ENCODE peak calls at places on chromosomes 13 and 19, in seven cellular contexts. One of them, this sample, is unnamed.

GRCh38 chr19:38745316-38745715 is 1.0 kb upstream of the CAPN12 start:
- DNase-seq in ascending aorta: no peak
- DNase-seq in activated naive CD4-positive, alpha-beta T cell treated with anti-CD3 and anti-CD28 coated beads, Interleukin-2, amount 50 U/mL, for 72 hours: no peak
- DNase-seq in amygdala: no peak
- DNase-seq in H1: no peak
- DNase-seq in NCI-H146: no peak
- DNase-seq in pancreas: no peak
- DNase-seq in this sample: no peak

GRCh38 chr13:112136095-112136494 is 69.1 kb downstream of the SOX1 start:
- DNase-seq in ascending aorta: no peak
- DNase-seq in activated naive CD4-positive, alpha-beta T cell treated with anti-CD3 and anti-CD28 coated beads, Interleukin-2, amount 50 U/mL, for 72 hours: no peak
- DNase-seq in amygdala: no peak
- DNase-seq in H1: no peak
- DNase-seq in NCI-H146: no peak
- DNase-seq in pancreas: no peak
- DNase-seq in this sample: no peak

GRCh38 chr13:51797664-51798488 is 6.1 kb downstream of the DHRS12 start:
- DNase-seq in ascending aorta: no peak
- DNase-seq in activated naive CD4-positive, alpha-beta T cell treated with anti-CD3 and anti-CD28 coated beads, Interleukin-2, amount 50 U/mL, for 72 hours: peak
- DNase-seq in amygdala: peak
- DNase-seq in H1: peak
- DNase-seq in NCI-H146: peak
- DNase-seq in pancreas: peak
- DNase-seq in this sample: peak

GRCh38 chr19:58406818-58407657 is 1.4 kb upstream of the ZNF584 start:
- DNase-seq in ascending aorta: no peak
- DNase-seq in activated naive CD4-positive, alpha-beta T cell treated with anti-CD3 and anti-CD28 coated beads, Interleukin-2, amount 50 U/mL, for 72 hours: no peak
- DNase-seq in amygdala: no peak
- DNase-seq in H1: no peak
- DNase-seq in NCI-H146: no peak
- DNase-seq in pancreas: no peak
- DNase-seq in this sample: no peak

GRCh38 chr13:94411747-94412146 is 67.7 kb downstream of the DCT start:
- DNase-seq in ascending aorta: no peak
- DNase-seq in activated naive CD4-positive, alpha-beta T cell treated with anti-CD3 and anti-CD28 coated beads, Interleukin-2, amount 50 U/mL, for 72 hours: no peak
- DNase-seq in amygdala: no peak
- DNase-seq in H1: no peak
- DNase-seq in NCI-H146: no peak
- DNase-seq in pancreas: no peak
- DNase-seq in this sample: no peak

GRCh38 chr13:24931450-24932217 is 164.3 kb upstream of the PABPC3 start:
- DNase-seq in ascending aorta: no peak
- DNase-seq in activated naive CD4-positive, alpha-beta T cell treated with anti-CD3 and anti-CD28 coated beads, Interleukin-2, amount 50 U/mL, for 72 hours: no peak
- DNase-seq in amygdala: no peak
- DNase-seq in H1: peak
- DNase-seq in NCI-H146: no peak
- DNase-seq in pancreas: no peak
- DNase-seq in this sample: no peak

GRCh38 chr19:30245401-30246039 is 126.7 kb upstream of the ZNF536 start:
- DNase-seq in ascending aorta: no peak
- DNase-seq in activated naive CD4-positive, alpha-beta T cell treated with anti-CD3 and anti-CD28 coated beads, Interleukin-2, amount 50 U/mL, for 72 hours: no peak
- DNase-seq in amygdala: no peak
- DNase-seq in H1: no peak
- DNase-seq in NCI-H146: no peak
- DNase-seq in pancreas: no peak
- DNase-seq in this sample: no peak

GRCh38 chr13:103067751-103068563 is 1.7 kb upstream of the SLC10A2 start:
- DNase-seq in ascending aorta: no peak
- DNase-seq in activated naive CD4-positive, alpha-beta T cell treated with anti-CD3 and anti-CD28 coated beads, Interleukin-2, amount 50 U/mL, for 72 hours: no peak
- DNase-seq in amygdala: no peak
- DNase-seq in H1: peak
- DNase-seq in NCI-H146: peak
- DNase-seq in pancreas: no peak
- DNase-seq in this sample: no peak

GRCh38 chr13:63308585-63308984 is 1892.9 kb upstream of the PCDH20 start:
- DNase-seq in ascending aorta: no peak
- DNase-seq in activated naive CD4-positive, alpha-beta T cell treated with anti-CD3 and anti-CD28 coated beads, Interleukin-2, amount 50 U/mL, for 72 hours: no peak
- DNase-seq in amygdala: no peak
- DNase-seq in H1: no peak
- DNase-seq in NCI-H146: no peak
- DNase-seq in pancreas: no peak
- DNase-seq in this sample: no peak

GRCh38 chr13:46596501-46596900 is 43.5 kb downstream of the LRCH1 start:
- DNase-seq in ascending aorta: no peak
- DNase-seq in activated naive CD4-positive, alpha-beta T cell treated with anti-CD3 and anti-CD28 coated beads, Interleukin-2, amount 50 U/mL, for 72 hours: no peak
- DNase-seq in amygdala: no peak
- DNase-seq in H1: no peak
- DNase-seq in NCI-H146: no peak
- DNase-seq in pancreas: no peak
- DNase-seq in this sample: no peak

GRCh38 chr13:34064456-34065205 is 246.7 kb downstream of the RFC3 start:
- DNase-seq in ascending aorta: no peak
- DNase-seq in activated naive CD4-positive, alpha-beta T cell treated with anti-CD3 and anti-CD28 coated beads, Interleukin-2, amount 50 U/mL, for 72 hours: no peak
- DNase-seq in amygdala: no peak
- DNase-seq in H1: no peak
- DNase-seq in NCI-H146: peak
- DNase-seq in pancreas: no peak
- DNase-seq in this sample: no peak

GRCh38 chr13:67238277-67238859 is 8.2 kb upstream of the PCDH9 start:
- DNase-seq in ascending aorta: no peak
- DNase-seq in activated naive CD4-positive, alpha-beta T cell treated with anti-CD3 and anti-CD28 coated beads, Interleukin-2, amount 50 U/mL, for 72 hours: no peak
- DNase-seq in amygdala: no peak
- DNase-seq in H1: no peak
- DNase-seq in NCI-H146: peak
- DNase-seq in pancreas: no peak
- DNase-seq in this sample: no peak

GRCh38 chr13:106083620-106084350 is 451.7 kb downstream of the EFNB2 start:
- DNase-seq in ascending aorta: no peak
- DNase-seq in activated naive CD4-positive, alpha-beta T cell treated with anti-CD3 and anti-CD28 coated beads, Interleukin-2, amount 50 U/mL, for 72 hours: no peak
- DNase-seq in amygdala: peak
- DNase-seq in H1: no peak
- DNase-seq in NCI-H146: no peak
- DNase-seq in pancreas: peak
- DNase-seq in this sample: no peak

GRCh38 chr13:36382030-36382429 is 35.8 kb upstream of the SPART start:
- DNase-seq in ascending aorta: no peak
- DNase-seq in activated naive CD4-positive, alpha-beta T cell treated with anti-CD3 and anti-CD28 coated beads, Interleukin-2, amount 50 U/mL, for 72 hours: no peak
- DNase-seq in amygdala: no peak
- DNase-seq in H1: no peak
- DNase-seq in NCI-H146: no peak
- DNase-seq in pancreas: no peak
- DNase-seq in this sample: no peak

GRCh38 chr19:3984908-3985642 is at the start of gene EEF2:
- DNase-seq in ascending aorta: peak
- DNase-seq in activated naive CD4-positive, alpha-beta T cell treated with anti-CD3 and anti-CD28 coated beads, Interleukin-2, amount 50 U/mL, for 72 hours: peak
- DNase-seq in amygdala: peak
- DNase-seq in H1: peak
- DNase-seq in NCI-H146: peak
- DNase-seq in pancreas: peak
- DNase-seq in this sample: peak

GRCh38 chr13:66835040-66835628 is 395.0 kb downstream of the PCDH9 start:
- DNase-seq in ascending aorta: peak
- DNase-seq in activated naive CD4-positive, alpha-beta T cell treated with anti-CD3 and anti-CD28 coated beads, Interleukin-2, amount 50 U/mL, for 72 hours: no peak
- DNase-seq in amygdala: peak
- DNase-seq in H1: no peak
- DNase-seq in NCI-H146: peak
- DNase-seq in pancreas: peak
- DNase-seq in this sample: no peak

GRCh38 chr13:73138276-73138950 is 79.6 kb downstream of the KLF5 start:
- DNase-seq in ascending aorta: no peak
- DNase-seq in activated naive CD4-positive, alpha-beta T cell treated with anti-CD3 and anti-CD28 coated beads, Interleukin-2, amount 50 U/mL, for 72 hours: no peak
- DNase-seq in amygdala: no peak
- DNase-seq in H1: no peak
- DNase-seq in NCI-H146: peak
- DNase-seq in pancreas: no peak
- DNase-seq in this sample: no peak

GRCh38 chr19:49362926-49363264 is 679 bp upstream of the TEAD2 start:
- DNase-seq in ascending aorta: peak
- DNase-seq in activated naive CD4-positive, alpha-beta T cell treated with anti-CD3 and anti-CD28 coated beads, Interleukin-2, amount 50 U/mL, for 72 hours: no peak
- DNase-seq in amygdala: no peak
- DNase-seq in H1: no peak
- DNase-seq in NCI-H146: no peak
- DNase-seq in pancreas: peak
- DNase-seq in this sample: no peak

GRCh38 chr19:1221141-1221903 is 15.7 kb downstream of the STK11 start:
- DNase-seq in ascending aorta: peak
- DNase-seq in activated naive CD4-positive, alpha-beta T cell treated with anti-CD3 and anti-CD28 coated beads, Interleukin-2, amount 50 U/mL, for 72 hours: no peak
- DNase-seq in amygdala: peak
- DNase-seq in H1: peak
- DNase-seq in NCI-H146: no peak
- DNase-seq in pancreas: peak
- DNase-seq in this sample: no peak

GRCh38 chr19:44156475-44156874 is 8.4 kb upstream of the ZNF226 start:
- DNase-seq in ascending aorta: no peak
- DNase-seq in activated naive CD4-positive, alpha-beta T cell treated with anti-CD3 and anti-CD28 coated beads, Interleukin-2, amount 50 U/mL, for 72 hours: no peak
- DNase-seq in amygdala: no peak
- DNase-seq in H1: no peak
- DNase-seq in NCI-H146: no peak
- DNase-seq in pancreas: no peak
- DNase-seq in this sample: no peak

GRCh38 chr19:1324792-1325567 is 39.3 kb downstream of the EFNA2 start:
- DNase-seq in ascending aorta: peak
- DNase-seq in activated naive CD4-positive, alpha-beta T cell treated with anti-CD3 and anti-CD28 coated beads, Interleukin-2, amount 50 U/mL, for 72 hours: peak
- DNase-seq in amygdala: peak
- DNase-seq in H1: no peak
- DNase-seq in NCI-H146: peak
- DNase-seq in pancreas: peak
- DNase-seq in this sample: peak

GRCh38 chr13:39688699-39689405 is 33.4 kb downstream of the COG6 start:
- DNase-seq in ascending aorta: no peak
- DNase-seq in activated naive CD4-positive, alpha-beta T cell treated with anti-CD3 and anti-CD28 coated beads, Interleukin-2, amount 50 U/mL, for 72 hours: no peak
- DNase-seq in amygdala: no peak
- DNase-seq in H1: no peak
- DNase-seq in NCI-H146: no peak
- DNase-seq in pancreas: no peak
- DNase-seq in this sample: no peak

GRCh38 chr19:49361438-49362047 is 673 bp downstream of the TEAD2 start:
- DNase-seq in ascending aorta: peak
- DNase-seq in activated naive CD4-positive, alpha-beta T cell treated with anti-CD3 and anti-CD28 coated beads, Interleukin-2, amount 50 U/mL, for 72 hours: no peak
- DNase-seq in amygdala: no peak
- DNase-seq in H1: no peak
- DNase-seq in NCI-H146: no peak
- DNase-seq in pancreas: peak
- DNase-seq in this sample: no peak

GRCh38 chr13:50025446-50025845 is 10.2 kb downstream of the KCNRG start:
- DNase-seq in ascending aorta: no peak
- DNase-seq in activated naive CD4-positive, alpha-beta T cell treated with anti-CD3 and anti-CD28 coated beads, Interleukin-2, amount 50 U/mL, for 72 hours: no peak
- DNase-seq in amygdala: no peak
- DNase-seq in H1: no peak
- DNase-seq in NCI-H146: no peak
- DNase-seq in pancreas: no peak
- DNase-seq in this sample: no peak

GRCh38 chr13:27504126-27504525 is 53.8 kb upstream of the MTIF3 start:
- DNase-seq in ascending aorta: no peak
- DNase-seq in activated naive CD4-positive, alpha-beta T cell treated with anti-CD3 and anti-CD28 coated beads, Interleukin-2, amount 50 U/mL, for 72 hours: no peak
- DNase-seq in amygdala: no peak
- DNase-seq in H1: no peak
- DNase-seq in NCI-H146: no peak
- DNase-seq in pancreas: no peak
- DNase-seq in this sample: no peak

GRCh38 chr13:33258437-33259193 is 26.9 kb downstream of the STARD13 start:
- DNase-seq in ascending aorta: no peak
- DNase-seq in activated naive CD4-positive, alpha-beta T cell treated with anti-CD3 and anti-CD28 coated beads, Interleukin-2, amount 50 U/mL, for 72 hours: no peak
- DNase-seq in amygdala: no peak
- DNase-seq in H1: no peak
- DNase-seq in NCI-H146: no peak
- DNase-seq in pancreas: no peak
- DNase-seq in this sample: no peak

GRCh38 chr19:15266683-15267082 is 34.4 kb upstream of the EPHX3 start:
- DNase-seq in ascending aorta: no peak
- DNase-seq in activated naive CD4-positive, alpha-beta T cell treated with anti-CD3 and anti-CD28 coated beads, Interleukin-2, amount 50 U/mL, for 72 hours: no peak
- DNase-seq in amygdala: no peak
- DNase-seq in H1: no peak
- DNase-seq in NCI-H146: no peak
- DNase-seq in pancreas: no peak
- DNase-seq in this sample: no peak

GRCh38 chr13:99265823-99266426 is 7.7 kb upstream of the GPR18 start:
- DNase-seq in ascending aorta: no peak
- DNase-seq in activated naive CD4-positive, alpha-beta T cell treated with anti-CD3 and anti-CD28 coated beads, Interleukin-2, amount 50 U/mL, for 72 hours: no peak
- DNase-seq in amygdala: no peak
- DNase-seq in H1: no peak
- DNase-seq in NCI-H146: peak
- DNase-seq in pancreas: no peak
- DNase-seq in this sample: no peak

GRCh38 chr13:110726726-110727125 is 13.2 kb downstream of the ING1 start:
- DNase-seq in ascending aorta: no peak
- DNase-seq in activated naive CD4-positive, alpha-beta T cell treated with anti-CD3 and anti-CD28 coated beads, Interleukin-2, amount 50 U/mL, for 72 hours: peak
- DNase-seq in amygdala: no peak
- DNase-seq in H1: no peak
- DNase-seq in NCI-H146: no peak
- DNase-seq in pancreas: no peak
- DNase-seq in this sample: no peak

GRCh38 chr13:27535546-27535945 is 84.8 kb downstream of the LNX2 start:
- DNase-seq in ascending aorta: no peak
- DNase-seq in activated naive CD4-positive, alpha-beta T cell treated with anti-CD3 and anti-CD28 coated beads, Interleukin-2, amount 50 U/mL, for 72 hours: no peak
- DNase-seq in amygdala: no peak
- DNase-seq in H1: no peak
- DNase-seq in NCI-H146: no peak
- DNase-seq in pancreas: no peak
- DNase-seq in this sample: no peak

GRCh38 chr13:113601166-113602070 is 16.9 kb downstream of the TFDP1 start:
- DNase-seq in ascending aorta: no peak
- DNase-seq in activated naive CD4-positive, alpha-beta T cell treated with anti-CD3 and anti-CD28 coated beads, Interleukin-2, amount 50 U/mL, for 72 hours: no peak
- DNase-seq in amygdala: no peak
- DNase-seq in H1: no peak
- DNase-seq in NCI-H146: no peak
- DNase-seq in pancreas: no peak
- DNase-seq in this sample: no peak

GRCh38 chr13:28707629-28708427 is 10.9 kb downstream of the SLC46A3 start:
- DNase-seq in ascending aorta: no peak
- DNase-seq in activated naive CD4-positive, alpha-beta T cell treated with anti-CD3 and anti-CD28 coated beads, Interleukin-2, amount 50 U/mL, for 72 hours: no peak
- DNase-seq in amygdala: no peak
- DNase-seq in H1: no peak
- DNase-seq in NCI-H146: no peak
- DNase-seq in pancreas: no peak
- DNase-seq in this sample: no peak

GRCh38 chr19:56573914-56574313 is 6.6 kb downstream of the ZNF470 start:
- DNase-seq in ascending aorta: no peak
- DNase-seq in activated naive CD4-positive, alpha-beta T cell treated with anti-CD3 and anti-CD28 coated beads, Interleukin-2, amount 50 U/mL, for 72 hours: no peak
- DNase-seq in amygdala: no peak
- DNase-seq in H1: no peak
- DNase-seq in NCI-H146: no peak
- DNase-seq in pancreas: no peak
- DNase-seq in this sample: no peak

GRCh38 chr13:95536629-95537241 is 15.8 kb upstream of the CLDN10 start:
- DNase-seq in ascending aorta: no peak
- DNase-seq in activated naive CD4-positive, alpha-beta T cell treated with anti-CD3 and anti-CD28 coated beads, Interleukin-2, amount 50 U/mL, for 72 hours: no peak
- DNase-seq in amygdala: no peak
- DNase-seq in H1: no peak
- DNase-seq in NCI-H146: peak
- DNase-seq in pancreas: peak
- DNase-seq in this sample: no peak

GRCh38 chr13:100828226-100828625 is 153.6 kb upstream of the TMTC4 start:
- DNase-seq in ascending aorta: no peak
- DNase-seq in activated naive CD4-positive, alpha-beta T cell treated with anti-CD3 and anti-CD28 coated beads, Interleukin-2, amount 50 U/mL, for 72 hours: no peak
- DNase-seq in amygdala: no peak
- DNase-seq in H1: no peak
- DNase-seq in NCI-H146: peak
- DNase-seq in pancreas: no peak
- DNase-seq in this sample: peak

GRCh38 chr19:14375055-14375581 is 6.1 kb upstream of the ADGRE5 start:
- DNase-seq in ascending aorta: peak
- DNase-seq in activated naive CD4-positive, alpha-beta T cell treated with anti-CD3 and anti-CD28 coated beads, Interleukin-2, amount 50 U/mL, for 72 hours: peak
- DNase-seq in amygdala: no peak
- DNase-seq in H1: no peak
- DNase-seq in NCI-H146: no peak
- DNase-seq in pancreas: no peak
- DNase-seq in this sample: no peak

GRCh38 chr19:45798995-45799517 is 6.4 kb upstream of the DMWD start:
- DNase-seq in ascending aorta: peak
- DNase-seq in activated naive CD4-positive, alpha-beta T cell treated with anti-CD3 and anti-CD28 coated beads, Interleukin-2, amount 50 U/mL, for 72 hours: peak
- DNase-seq in amygdala: no peak
- DNase-seq in H1: peak
- DNase-seq in NCI-H146: peak
- DNase-seq in pancreas: no peak
- DNase-seq in this sample: no peak

GRCh38 chr19:33374406-33374703 is 846 bp downstream of the CEBPG start:
- DNase-seq in ascending aorta: no peak
- DNase-seq in activated naive CD4-positive, alpha-beta T cell treated with anti-CD3 and anti-CD28 coated beads, Interleukin-2, amount 50 U/mL, for 72 hours: no peak
- DNase-seq in amygdala: no peak
- DNase-seq in H1: no peak
- DNase-seq in NCI-H146: peak
- DNase-seq in pancreas: no peak
- DNase-seq in this sample: no peak

This sample was measured in NT2/D1.